ENCODE peak calls at places on chromosomes 6 and 20, in ten cellular contexts. R is CD8-positive, alpha-beta memory T cell; C is CD8-positive, alpha-beta T cell; Q is adrenal gland; D is right atrium auricular region; A is NT2/D1; I is fibroblast of lung; Z is GM23338; H is transverse colon; S is ovary. G is an unnamed sample.

GRCh38 chr20:64244281-64244805 is 11.2 kb upstream of the PCMTD2 start:
- DNase-seq in S (no peak), D (no peak), Q (no peak), I (no peak), Z (no peak), A (no peak), C (no peak), R (no peak), H (no peak), G (no peak)

GRCh38 chr20:38692436-38693411 is 31.6 kb upstream of the SLC32A1 start:
- DNase-seq in C (peak; percentile 14), I (peak; percentile 56), S (peak; percentile 22), H (peak; percentile 26), R (peak; percentile 49), Q (peak; percentile 65), A (peak; percentile 88), D (no peak), Z (peak; percentile 97), G (peak; percentile 20)

GRCh38 chr6:119349341-119350201 is at the start of gene MAN1A1:
- DNase-seq in I (peak; percentile 75), D (peak; percentile 89), Q (peak; percentile 92), S (peak; percentile 93), A (peak; percentile 58), Z (peak; percentile 92), C (peak; percentile 79), H (peak; percentile 93), R (peak; percentile 92), G (peak; percentile 55)

GRCh38 chr6:104537185-104537584 is 322.5 kb downstream of the HACE1 start:
- DNase-seq in C (no peak), Q (no peak), Z (no peak), A (no peak), S (no peak), R (no peak), I (peak; percentile 80), H (no peak), D (no peak), G (peak; percentile 68)

GRCh38 chr6:131257104-131257503 is 121.8 kb downstream of the AKAP7 start:
- DNase-seq in H (no peak), A (no peak), I (no peak), Q (peak; percentile 26), R (no peak), Z (no peak), D (no peak), S (no peak), C (no peak), G (no peak)

GRCh38 chr6:104462811-104463599 is 396.7 kb downstream of the HACE1 start:
- DNase-seq in H (no peak), Q (peak; percentile 3), A (no peak), I (no peak), Z (no peak), R (no peak), C (no peak), S (no peak), D (no peak), G (no peak)

GRCh38 chr6:168122011-168122410 is 43.0 kb upstream of the FRMD1 start:
- DNase-seq in Z (no peak), H (no peak), S (no peak), I (no peak), R (no peak), A (no peak), Q (no peak), C (no peak), D (peak; percentile 50), G (no peak)

GRCh38 chr20:55079917-55080316 is 604.5 kb downstream of the DOK5 start:
- DNase-seq in C (no peak), R (no peak), I (no peak), A (no peak), H (no peak), Q (no peak), Z (no peak), S (no peak), D (no peak), G (no peak)

GRCh38 chr6:13538084-13538483 is 36.3 kb upstream of the SIRT5 start:
- DNase-seq in Z (peak; percentile 41), C (no peak), Q (peak; percentile 15), H (no peak), S (no peak), D (no peak), A (no peak), R (no peak), I (peak; percentile 51), G (no peak)

GRCh38 chr20:20009784-20010253 is 7.3 kb upstream of the NAA20 start:
- DNase-seq in A (no peak), I (no peak), S (no peak), C (no peak), H (no peak), D (no peak), Q (no peak), Z (peak; percentile 65), R (no peak), G (no peak)

GRCh38 chr6:44074383-44075136 is 52.7 kb downstream of the MRPL14 start:
- DNase-seq in C (peak; percentile 27), Z (peak; percentile 88), Q (peak; percentile 83), S (peak; percentile 72), A (no peak), R (peak; percentile 78), D (peak; percentile 86), H (peak; percentile 64), I (peak; percentile 68), G (peak; percentile 79)
- H3K4me1 ChIP-seq in C (peaks cover 19% of the 10 kb centered on the region), Z (peaks cover 27% of the 10 kb centered on the region), Q (peaks cover 8% of the 10 kb centered on the region), S (peaks cover 11% of the 10 kb centered on the region), A (peaks cover 14% of the 10 kb centered on the region), R (peaks cover 17% of the 10 kb centered on the region), D (peaks cover 52% of the 10 kb centered on the region), H (peaks cover 45% of the 10 kb centered on the region), I (peaks cover 41% of the 10 kb centered on the region), G (peaks cover 39% of the 10 kb centered on the region)

DNA sequence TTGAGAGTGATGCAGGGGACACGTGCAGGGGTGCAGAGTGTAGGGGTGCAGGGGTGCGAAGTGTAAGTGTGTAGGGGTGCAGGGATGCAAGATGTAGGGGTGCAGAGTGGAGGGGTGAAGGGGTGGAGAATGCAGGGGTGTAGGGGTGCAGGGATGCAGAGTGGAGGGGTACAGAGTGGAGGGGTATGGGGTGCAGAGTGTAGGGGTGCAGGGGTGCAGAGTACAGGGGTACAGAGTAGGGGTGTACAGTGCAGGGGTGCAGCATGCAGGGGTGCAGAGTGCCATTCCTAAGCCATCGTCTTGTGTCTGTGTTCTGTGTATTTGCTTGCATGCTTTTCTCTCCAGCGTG is 345.4 kb downstream of the TAF4 start:
- DNase-seq in C (no peak), H (no peak), Q (no peak), Z (no peak), A (no peak), D (no peak), S (no peak), I (no peak), R (no peak), G (no peak)
- H3K27me3 ChIP-seq in C (no peaks in the 10 kb centered on the region), H (no peaks in the 10 kb centered on the region), Q (no peaks in the 10 kb centered on the region), Z (no peaks in the 10 kb centered on the region), A (peaks cover 65% of the 10 kb centered on the region), D (no peaks in the 10 kb centered on the region), S (no peaks in the 10 kb centered on the region), I (no peaks in the 10 kb centered on the region), R (no peaks in the 10 kb centered on the region), G (peaks cover 10% of the 10 kb centered on the region)

GRCh38 chr20:41155267-41155666 is 17.9 kb downstream of the PLCG1 start:
- DNase-seq in R (no peak), I (no peak), Z (no peak), H (no peak), S (no peak), A (no peak), Q (no peak), C (no peak), D (no peak), G (no peak)
- H3K4me1 ChIP-seq in R (peaks cover 99% of the 10 kb centered on the region), I (no peaks in the 10 kb centered on the region), Z (peaks cover 5% of the 10 kb centered on the region), H (peaks cover 30% of the 10 kb centered on the region), S (peaks cover 22% of the 10 kb centered on the region), A (peaks cover 24% of the 10 kb centered on the region), Q (peaks cover 5% of the 10 kb centered on the region), C (peaks cover 99% of the 10 kb centered on the region), D (peaks cover 94% of the 10 kb centered on the region), G (no peaks in the 10 kb centered on the region)

DNA sequence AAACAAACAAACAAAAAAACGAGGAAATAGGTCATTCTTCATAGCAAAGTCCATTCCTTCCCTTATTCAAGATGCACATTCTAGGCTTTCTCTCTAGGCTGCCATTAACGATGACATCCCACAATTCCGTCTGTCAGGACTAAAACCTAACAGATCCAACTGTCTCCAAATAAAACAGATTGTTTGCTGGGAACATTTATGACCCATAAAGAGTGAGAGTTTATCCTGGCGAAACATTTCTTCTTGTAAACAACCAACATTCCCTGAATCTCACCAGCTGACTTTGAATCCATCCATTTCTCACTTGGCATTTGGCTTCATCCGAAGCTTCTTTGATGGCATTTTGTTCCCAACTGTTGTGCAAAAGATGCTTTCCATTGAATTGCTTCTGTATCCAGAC is 93.1 kb downstream of the OLIG3 start:
- DNase-seq in R (no peak), S (no peak), Q (no peak), A (no peak), C (no peak), I (no peak), Z (no peak), D (no peak), H (no peak), G (no peak)
- H3K27me3 ChIP-seq in R (no peaks in the 10 kb centered on the region), S (no peaks in the 10 kb centered on the region), Q (peaks cover 3% of the 10 kb centered on the region), A (no peaks in the 10 kb centered on the region), C (no peaks in the 10 kb centered on the region), I (peaks cover 5% of the 10 kb centered on the region), Z (no peaks in the 10 kb centered on the region), D (no peaks in the 10 kb centered on the region), H (peaks cover 3% of the 10 kb centered on the region), G (no peaks in the 10 kb centered on the region)

DNA sequence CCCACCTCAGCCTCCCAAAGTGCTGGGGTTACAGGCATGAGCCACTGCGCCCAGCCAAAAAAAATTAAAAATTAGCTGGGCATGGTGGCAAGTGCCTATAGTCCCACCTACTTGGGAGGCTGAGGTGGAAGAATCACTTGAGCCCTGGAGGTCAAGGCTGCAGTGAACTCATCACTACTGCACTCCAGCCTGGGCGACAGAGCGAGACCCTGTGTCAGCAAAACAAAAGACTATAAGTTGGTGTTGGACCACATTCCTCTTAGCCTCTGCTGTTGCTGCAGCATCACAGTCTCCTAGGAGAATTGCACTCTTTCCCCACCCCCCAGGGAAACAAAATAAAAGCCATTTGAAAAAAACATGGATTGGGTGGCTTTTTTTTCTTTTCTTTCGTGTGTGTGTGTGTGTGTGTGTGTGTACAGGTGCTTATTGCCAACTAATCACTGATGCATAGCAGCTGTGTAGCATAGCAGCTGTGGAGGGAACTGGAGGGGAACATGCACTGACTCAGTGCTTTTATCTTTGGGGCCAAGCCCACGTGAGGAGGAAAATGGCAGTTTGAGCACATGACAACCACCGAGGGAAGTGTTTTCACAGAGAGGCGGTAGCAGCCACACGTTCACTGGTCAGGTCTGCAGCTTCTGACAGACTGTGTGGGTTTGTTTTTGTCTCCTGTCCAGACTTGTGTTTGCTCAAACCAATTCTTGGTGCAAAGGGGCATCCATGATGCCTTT is 27.5 kb downstream of the ALDH5A1 start:
- DNase-seq in D (no peak), Z (peak; percentile 11), R (no peak), I (peak; percentile 64), S (no peak), H (no peak), A (no peak), Q (no peak), C (no peak), G (no peak)
- H3K4me1 ChIP-seq in D (no peaks in the 10 kb centered on the region), Z (no peaks in the 10 kb centered on the region), R (no peaks in the 10 kb centered on the region), I (no peaks in the 10 kb centered on the region), S (no peaks in the 10 kb centered on the region), H (no peaks in the 10 kb centered on the region), A (no peaks in the 10 kb centered on the region), Q (no peaks in the 10 kb centered on the region), C (no peaks in the 10 kb centered on the region), G (no peaks in the 10 kb centered on the region)